ENCODE peak calls at places on chromosomes 3 and 15, in six cellular contexts. V, B, H, Q, O and F are unnamed samples.

GRCh38 chr3:122230174-122230573 is 46.7 kb downstream of the CASR start:
- DNase-seq in V (no peak), B (no peak), H (no peak), Q (no peak), O (no peak), F (no peak)

GRCh38 chr3:60743631-60744164 is 507.6 kb downstream of the FHIT start:
- DNase-seq in V (no peak), B (no peak), H (no peak), Q (peak; percentile 21), O (no peak), F (peak; percentile 42)

GRCh38 chr3:15269091-15269989 is 63.0 kb downstream of the SH3BP5 start:
- DNase-seq in V (peak; percentile 94), B (peak; percentile 94), H (no peak), Q (no peak), O (peak; percentile 99), F (peak; percentile 95)

GRCh38 chr3:106611841-106612240 is 743.0 kb upstream of the CBLB start:
- DNase-seq in V (no peak), B (peak; percentile 75), H (no peak), Q (no peak), O (no peak), F (no peak)

GRCh38 chr3:80970292-80970691 is 791.2 kb downstream of the GBE1 start:
- DNase-seq in V (no peak), B (no peak), H (no peak), Q (no peak), O (no peak), F (no peak)

GRCh38 chr3:32595318-32595717 is 24.7 kb upstream of the DYNC1LI1 start:
- DNase-seq in V (no peak), B (no peak), H (no peak), Q (no peak), O (no peak), F (no peak)

GRCh38 chr3:98954806-98955205 is 53.3 kb upstream of the DCBLD2 start:
- DNase-seq in V (no peak), B (no peak), H (no peak), Q (no peak), O (no peak), F (no peak)

GRCh38 chr15:61500951-61501350 is 271.8 kb upstream of the RORA start:
- DNase-seq in V (no peak), B (no peak), H (no peak), Q (no peak), O (no peak), F (no peak)

GRCh38 chr3:150303776-150304175 is 104.3 kb upstream of the TSC22D2 start:
- DNase-seq in V (peak; percentile 77), B (no peak), H (peak; percentile 4), Q (peak; percentile 20), O (peak; percentile 22), F (peak; percentile 21)

GRCh38 chr15:70715840-70716510 is 47.4 kb downstream of the UACA start:
- DNase-seq in V (peak; percentile 52), B (no peak), H (no peak), Q (no peak), O (no peak), F (no peak)

GRCh38 chr3:195905970-195906864 is 2.1 kb downstream of the TNK2 start:
- DNase-seq in V (no peak), B (no peak), H (no peak), Q (no peak), O (no peak), F (no peak)

GRCh38 chr15:59436774-59437472 is 1.1 kb upstream of the FAM81A start:
- DNase-seq in V (no peak), B (peak; percentile 24), H (no peak), Q (no peak), O (no peak), F (no peak)

GRCh38 chr15:59437473-59437776 is 561 bp upstream of the FAM81A start:
- DNase-seq in V (no peak), B (no peak), H (no peak), Q (no peak), O (no peak), F (no peak)

GRCh38 chr15:59437777-59438574 is at the start of gene FAM81A:
- DNase-seq in V (peak; percentile 73), B (peak; percentile 35), H (no peak), Q (no peak), O (peak; percentile 17), F (peak; percentile 60)

GRCh38 chr15:59439571-59439970 is 1.6 kb downstream of the FAM81A start:
- DNase-seq in V (no peak), B (no peak), H (no peak), Q (no peak), O (no peak), F (no peak)

GRCh38 chr15:59438891-59439290 is 905 bp downstream of the FAM81A start:
- DNase-seq in V (peak; percentile 38), B (no peak), H (no peak), Q (no peak), O (no peak), F (no peak)
- TF ChIP-seq MAX in V (no peak), B (no peak), H (no peak), Q (no peak), O (no peak), F (no peak)

GRCh38 chr3:43659250-43659880 is 31.4 kb upstream of the ABHD5 start:
- DNase-seq in V (no peak), B (no peak), H (no peak), Q (peak; percentile 21), O (peak; percentile 59), F (no peak)
- TF ChIP-seq MYC in V (no peak), B (no peak), H (no peak), Q (no peak), O (no peak), F (no peak)

GRCh38 chr15:77819271-77819806 is 186.6 kb upstream of the LINGO1 start:
- DNase-seq in V (no peak), B (no peak), H (no peak), Q (no peak), O (no peak), F (no peak)

GRCh38 chr15:77821188-77821958 is 188.7 kb upstream of the LINGO1 start:
- DNase-seq in V (peak; percentile 77), B (peak; percentile 55), H (no peak), Q (peak; percentile 24), O (peak; percentile 75), F (peak; percentile 71)

GRCh38 chr15:77821959-77822256 is 189.2 kb upstream of the LINGO1 start:
- DNase-seq in V (no peak), B (no peak), H (no peak), Q (no peak), O (no peak), F (no peak)

GRCh38 chr15:77818484-77819270 is 186.0 kb upstream of the LINGO1 start:
- DNase-seq in V (no peak), B (no peak), H (no peak), Q (no peak), O (no peak), F (no peak)

DNA sequence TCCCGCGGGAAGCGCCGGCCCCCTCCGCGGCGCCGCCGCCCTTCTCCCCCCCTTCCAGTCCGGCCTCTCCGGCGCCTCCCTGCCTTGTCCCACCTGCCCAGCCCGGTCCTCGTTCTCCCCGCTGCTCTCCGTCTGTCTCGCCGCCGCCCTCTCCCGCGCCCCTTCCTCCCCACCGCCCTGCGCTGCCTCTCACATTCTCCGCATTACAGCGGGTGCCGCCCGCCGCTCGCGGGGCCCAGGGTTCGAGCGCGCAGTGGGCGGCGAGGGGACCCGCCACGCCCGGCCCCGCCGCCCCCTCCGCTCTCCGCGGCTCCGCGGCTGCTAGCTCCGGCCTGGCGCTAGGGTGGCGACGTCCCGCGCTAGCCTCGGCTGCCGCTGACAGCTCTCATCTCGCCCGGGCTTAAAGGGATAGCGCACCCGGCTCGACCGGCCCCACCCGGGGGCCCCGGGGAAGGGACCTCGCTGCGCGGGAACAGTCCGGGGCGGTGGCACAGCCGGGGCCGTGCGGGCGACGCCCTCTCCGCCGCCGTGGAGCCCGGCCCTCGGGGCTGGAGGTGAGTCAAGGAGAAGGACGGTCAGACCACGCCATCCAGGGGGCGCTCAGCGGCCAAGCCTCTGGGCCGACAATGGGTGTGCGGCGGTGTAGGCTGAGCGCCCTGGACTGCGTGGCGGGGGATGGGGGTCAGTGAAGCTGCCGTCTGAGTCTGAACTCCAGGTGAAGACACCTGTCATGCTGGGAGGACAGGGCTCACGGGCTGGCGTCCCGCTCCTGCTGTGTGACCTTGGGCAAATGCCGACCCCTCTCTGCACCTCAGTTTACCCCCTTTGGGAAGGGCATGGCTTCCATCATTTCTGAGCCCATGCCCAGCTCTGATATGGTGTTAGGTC is 187.4 kb upstream of the LINGO1 start:
- DNase-seq in V (peak; percentile 70), B (peak; percentile 5), H (no peak), Q (peak; percentile 14), O (peak; percentile 69), F (peak; percentile 35)
- TF ChIP-seq MAX in V (peak; percentile 55), B (no peak), H (no peak), Q (no peak), O (no peak), F (no peak)

DNA sequence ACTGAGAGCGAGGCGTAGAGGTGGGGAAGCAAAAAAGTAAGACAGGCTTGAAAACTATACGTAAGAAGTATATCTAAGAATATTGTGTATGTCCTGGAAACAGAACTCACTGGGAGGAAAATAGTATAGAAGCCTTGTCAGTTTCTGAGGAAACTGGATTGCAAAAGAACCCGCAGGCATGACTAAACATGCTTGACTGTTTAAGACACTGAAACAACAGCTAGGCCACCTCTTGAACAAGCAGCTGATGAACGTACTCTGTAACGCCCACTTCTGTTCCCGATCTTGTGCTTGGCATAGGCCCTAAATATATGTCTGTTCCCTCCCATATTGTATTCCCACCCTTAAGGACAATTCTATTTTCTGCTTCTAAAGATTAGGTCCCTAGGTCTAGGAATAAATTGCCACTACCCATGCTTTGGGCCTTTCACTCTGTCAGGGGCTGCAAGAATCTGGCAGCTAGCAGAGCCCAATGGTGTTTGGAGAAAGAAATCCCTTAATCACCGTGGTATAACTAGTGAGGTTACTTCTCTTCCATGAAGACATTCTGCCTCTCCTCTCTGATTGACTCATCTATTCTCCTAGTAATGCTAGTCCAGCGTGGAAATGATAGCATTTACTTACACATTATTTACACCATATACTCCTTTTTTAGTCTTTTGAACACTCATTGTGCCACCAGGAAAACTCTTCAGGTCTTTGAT is 46.2 kb downstream of the CD200 start:
- DNase-seq in V (no peak), B (no peak), H (no peak), Q (no peak), O (no peak), F (peak; percentile 92)
- TF ChIP-seq MYC in V (no peak), B (no peak), H (no peak), Q (no peak), O (no peak), F (peak; percentile 58)

GRCh38 chr3:39126532-39127071 is 19.1 kb downstream of the TTC21A start:
- DNase-seq in V (peak; percentile 72), B (peak; percentile 73), H (no peak), Q (peak; percentile 56), O (peak; percentile 68), F (peak; percentile 59)
- TF ChIP-seq MAX in V (no peak), B (peak; percentile 41), H (no peak), Q (no peak), O (no peak), F (no peak)